ENCODE peak calls at places on chromosomes 1 and 21, in four cellular contexts. R, Z, W and Y are unnamed samples.

GRCh38 chr1:226973898-226974543 is 33.9 kb downstream of the COQ8A start:
- DNase-seq in R (peak), Z (peak), W (no peak), Y (no peak)

GRCh38 chr1:53276153-53276901 is 38.0 kb upstream of the MAGOH start:
- DNase-seq in R (no peak), Z (peak), W (no peak), Y (peak)

GRCh38 chr1:8818325-8818775 is 910 bp upstream of the RERE start:
- DNase-seq in R (peak), Z (no peak), W (no peak), Y (no peak)

GRCh38 chr1:210711825-210712224 is 383.1 kb downstream of the HHAT start:
- DNase-seq in R (no peak), Z (no peak), W (no peak), Y (no peak)

GRCh38 chr1:188615321-188615720 is 1786.6 kb downstream of the PLA2G4A start:
- DNase-seq in R (no peak), Z (no peak), W (no peak), Y (no peak)

GRCh38 chr1:54745864-54746263 is 18.5 kb downstream of the PARS2 start:
- DNase-seq in R (no peak), Z (no peak), W (no peak), Y (no peak)

GRCh38 chr1:216600730-216601426 is 122.4 kb downstream of the ESRRG start:
- DNase-seq in R (peak), Z (peak), W (peak), Y (peak)

GRCh38 chr1:49298304-49298703 is 521.6 kb upstream of the BEND5 start:
- DNase-seq in R (peak), Z (no peak), W (no peak), Y (no peak)

GRCh38 chr1:234237416-234237815 is 135.8 kb upstream of the COA6 start:
- DNase-seq in R (no peak), Z (no peak), W (no peak), Y (no peak)

GRCh38 chr1:16986596-16987361 is 6.4 kb upstream of the MFAP2 start:
- DNase-seq in R (no peak), Z (no peak), W (no peak), Y (no peak)

GRCh38 chr1:32273389-32274208 is 18.3 kb upstream of the HDAC1 start:
- DNase-seq in R (no peak), Z (no peak), W (no peak), Y (no peak)

GRCh38 chr1:98210064-98210463 is 289.2 kb upstream of the DPYD start:
- DNase-seq in R (peak), Z (no peak), W (no peak), Y (no peak)

GRCh38 chr1:183023601-183024351 is 556 bp downstream of the LAMC1 start:
- DNase-seq in R (peak), Z (peak), W (peak), Y (peak)

GRCh38 chr21:25062061-25062460 is 545.2 kb downstream of the MRPL39 start:
- DNase-seq in R (no peak), Z (no peak), W (no peak), Y (no peak)

GRCh38 chr1:86487131-86487804 is 18.5 kb downstream of the CLCA1 start:
- DNase-seq in R (peak), Z (no peak), W (no peak), Y (no peak)

GRCh38 chr1:230891413-230891812 is 23.1 kb upstream of the C1orf198 start:
- DNase-seq in R (peak), Z (no peak), W (no peak), Y (no peak)

GRCh38 chr1:211605034-211605433 is 26.1 kb upstream of the SLC30A1 start:
- DNase-seq in R (no peak), Z (no peak), W (no peak), Y (no peak)

GRCh38 chr1:211522804-211523203 is 30.8 kb upstream of the RD3 start:
- DNase-seq in R (no peak), Z (no peak), W (no peak), Y (no peak)

GRCh38 chr1:9840176-9840575 is 16.4 kb upstream of the CLSTN1 start:
- DNase-seq in R (no peak), Z (peak), W (no peak), Y (no peak)

GRCh38 chr1:246691622-246692495 is 32.4 kb upstream of the SCCPDH start:
- DNase-seq in R (peak), Z (no peak), W (no peak), Y (no peak)

GRCh38 chr1:24555591-24556413 is at the start of gene NCMAP:
- DNase-seq in R (no peak), Z (peak), W (no peak), Y (no peak)

GRCh38 chr1:93702102-93702827 is 20.6 kb upstream of the BCAR3 start:
- DNase-seq in R (peak), Z (no peak), W (no peak), Y (peak)

GRCh38 chr1:33985166-33985565 is 121.3 kb downstream of the HMGB4 start:
- DNase-seq in R (peak), Z (peak), W (no peak), Y (no peak)

GRCh38 chr1:228921473-228921872 is 186.2 kb downstream of the RHOU start:
- DNase-seq in R (no peak), Z (no peak), W (no peak), Y (no peak)

GRCh38 chr1:66360285-66360724 is 173.6 kb upstream of the SGIP1 start:
- DNase-seq in R (no peak), Z (no peak), W (no peak), Y (no peak)
- TF ChIP-seq CTCF in R (peak), Z (no peak), W (no peak), Y (peak)

GRCh38 chr1:154350383-154350782 is 25.1 kb downstream of the ATP8B2 start:
- DNase-seq in R (no peak), Z (no peak), W (no peak), Y (peak)

GRCh38 chr1:154347961-154348360 is 22.6 kb downstream of the ATP8B2 start:
- DNase-seq in R (peak), Z (no peak), W (no peak), Y (peak)

GRCh38 chr1:154349121-154349520 is 23.8 kb downstream of the ATP8B2 start:
- DNase-seq in R (no peak), Z (no peak), W (no peak), Y (peak)

GRCh38 chr1:154346276-154346914 is 21.1 kb downstream of the ATP8B2 start:
- DNase-seq in R (no peak), Z (no peak), W (no peak), Y (peak)

DNA sequence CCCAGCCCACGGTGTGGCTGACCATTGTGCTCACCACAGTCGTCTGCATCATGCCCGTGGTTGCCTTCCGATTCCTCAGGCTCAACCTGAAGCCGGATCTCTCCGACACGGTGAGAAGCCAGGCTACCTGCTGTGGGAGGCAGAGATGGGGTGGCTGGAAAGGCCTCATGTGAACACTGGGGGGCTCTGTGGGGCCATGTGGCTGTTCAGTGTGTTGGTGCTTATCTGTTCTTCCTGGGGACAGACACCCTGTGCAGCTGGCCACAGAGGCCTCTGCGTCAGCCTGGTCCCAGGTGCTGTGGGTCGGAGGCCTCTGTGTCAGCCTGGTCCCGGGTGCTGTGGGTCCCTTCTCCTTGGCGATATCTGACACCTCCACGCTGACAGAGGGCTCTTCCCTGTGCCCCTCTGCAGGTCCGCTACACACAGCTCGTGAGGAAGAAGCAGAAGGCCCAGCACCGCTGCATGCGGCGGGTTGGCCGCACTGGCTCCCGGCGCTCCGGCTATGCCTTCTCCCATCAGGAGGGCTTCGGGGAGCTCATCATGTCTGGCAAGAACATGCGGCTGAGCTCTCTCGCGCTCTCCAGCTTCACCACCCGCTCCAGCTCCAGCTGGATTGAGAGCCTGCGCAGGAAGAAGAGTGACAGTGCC is 23.2 kb downstream of the ATP8B2 start:
- DNase-seq in R (no peak), Z (no peak), W (no peak), Y (peak)
- TF ChIP-seq CTCF in R (no peak), Z (no peak), W (no peak), Y (no peak)

DNA sequence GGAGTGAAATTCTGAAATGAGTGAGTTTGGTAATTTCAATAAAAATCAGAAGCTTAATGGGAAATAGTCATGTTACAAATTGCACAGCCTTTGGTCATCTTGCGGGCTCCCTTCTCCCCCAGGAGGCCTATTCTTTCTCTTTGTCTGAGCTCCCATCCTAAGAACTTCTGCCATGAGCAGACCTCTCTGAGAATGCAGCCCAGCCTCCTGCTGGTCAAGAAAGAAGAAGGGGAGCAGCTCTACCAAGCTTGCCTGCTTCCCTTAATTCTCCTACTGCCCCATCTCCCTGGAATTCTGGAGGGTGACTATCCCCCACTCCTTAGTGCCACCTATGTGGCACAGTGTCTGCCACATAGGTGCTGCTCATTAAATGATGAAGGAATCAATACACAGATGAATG is 300.7 kb upstream of the DAB1 start:
- DNase-seq in R (no peak), Z (no peak), W (no peak), Y (no peak)
- TF ChIP-seq CTCF in R (no peak), Z (no peak), W (no peak), Y (no peak)

DNA sequence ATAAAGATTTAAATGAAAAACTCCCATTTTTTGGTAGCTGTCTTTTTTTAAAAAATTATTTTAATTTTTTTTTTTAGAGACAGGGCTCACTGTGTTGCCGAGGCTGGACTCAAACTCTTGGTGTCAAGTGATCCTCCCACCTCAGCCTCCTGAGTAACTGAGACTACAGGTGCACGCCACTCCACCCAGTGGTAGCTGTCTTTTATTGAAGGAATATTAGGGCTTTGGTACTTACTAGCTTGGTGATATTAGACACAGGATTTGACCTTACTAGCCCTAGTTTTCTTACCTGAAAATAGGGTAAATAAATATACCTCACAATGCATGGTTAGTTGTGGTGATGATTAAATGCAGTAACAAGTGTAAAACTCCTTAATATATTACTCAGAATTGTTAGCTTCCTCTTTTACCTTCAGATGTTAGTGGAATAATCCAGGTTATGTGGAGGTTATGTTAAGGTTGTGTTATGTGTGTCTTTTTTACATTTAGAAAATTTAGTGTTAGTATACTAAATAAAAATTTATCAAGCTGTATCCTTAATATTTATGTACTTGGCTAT is 66.8 kb downstream of the PHACTR4 start:
- DNase-seq in R (no peak), Z (no peak), W (no peak), Y (no peak)
- TF ChIP-seq CTCF in R (no peak), Z (no peak), W (no peak), Y (no peak)

GRCh38 chr1:25904942-25905679 is 1.1 kb downstream of the STMN1 start:
- DNase-seq in R (peak), Z (peak), W (peak), Y (peak)
- TF ChIP-seq CTCF in R (peak), Z (no peak), W (no peak), Y (no peak)